ENCODE peak calls at places on chromosomes 1 and 21, in four cellular contexts. H, S, Z and T are unnamed samples.

GRCh38 chr1:183198463-183198862 is 12.4 kb downstream of the LAMC2 start:
- DNase-seq in H (no peak), S (no peak), Z (no peak), T (peak; percentile 24)

GRCh38 chr1:223726380-223727001 is 14.2 kb downstream of the CAPN2 start:
- DNase-seq in H (no peak), S (peak; percentile 91), Z (no peak), T (peak; percentile 87)

GRCh38 chr1:208216062-208216461 is 28.1 kb downstream of the PLXNA2 start:
- DNase-seq in H (no peak), S (no peak), Z (no peak), T (no peak)

GRCh38 chr1:155651861-155652661 is 36.5 kb downstream of the YY1AP1 start:
- DNase-seq in H (no peak), S (no peak), Z (no peak), T (no peak)

GRCh38 chr1:58802640-58803476 is 19.0 kb upstream of the JUN start:
- DNase-seq in H (no peak), S (no peak), Z (no peak), T (no peak)

GRCh38 chr1:10745383-10745782 is 51.1 kb downstream of the CASZ1 start:
- DNase-seq in H (no peak), S (no peak), Z (no peak), T (no peak)

GRCh38 chr1:202642619-202643291 is 67.5 kb downstream of the SYT2 start:
- DNase-seq in H (no peak), S (no peak), Z (no peak), T (no peak)

GRCh38 chr1:98176414-98176813 is 255.6 kb upstream of the DPYD start:
- DNase-seq in H (no peak), S (no peak), Z (no peak), T (no peak)

GRCh38 chr1:217921126-217921900 is 290.2 kb downstream of the SPATA17 start:
- DNase-seq in H (no peak), S (no peak), Z (no peak), T (no peak)

GRCh38 chr1:244450597-244451538 is 841 bp downstream of the ADSS2 start:
- DNase-seq in H (peak; percentile 36), S (peak; percentile 83), Z (no peak), T (peak; percentile 40)

GRCh38 chr1:112625696-112626095 is 6.1 kb downstream of the CAPZA1 start:
- DNase-seq in H (no peak), S (peak; percentile 86), Z (no peak), T (peak; percentile 3)

GRCh38 chr1:94713472-94714141 is 106.5 kb upstream of the SLC44A3 start:
- DNase-seq in H (peak; percentile 92), S (peak; percentile 16), Z (peak; percentile 74), T (peak; percentile 41)

GRCh38 chr1:224114787-224115175 is 870 bp downstream of the FBXO28 start:
- DNase-seq in H (no peak), S (no peak), Z (no peak), T (no peak)

GRCh38 chr1:79110749-79111148 is 104.2 kb upstream of the ADGRL4 start:
- DNase-seq in H (no peak), S (no peak), Z (no peak), T (no peak)

GRCh38 chr1:62625415-62625814 is 28.1 kb downstream of the ANGPTL3 start:
- DNase-seq in H (no peak), S (no peak), Z (no peak), T (no peak)

GRCh38 chr1:100606438-100606837 is 68.5 kb downstream of the GPR88 start:
- DNase-seq in H (no peak), S (peak; percentile 14), Z (no peak), T (no peak)

GRCh38 chr21:36027352-36027751 is 33.0 kb downstream of the SETD4 start:
- DNase-seq in H (no peak), S (peak; percentile 14), Z (no peak), T (no peak)
- TF ChIP-seq PHF8 in H (no peak), S (no peak), Z (no peak), T (no peak)

GRCh38 chr1:228850141-228851100 is 115.1 kb downstream of the RHOU start:
- DNase-seq in H (no peak), S (no peak), Z (no peak), T (peak; percentile 70)
- TF ChIP-seq PHF8 in H (no peak), S (no peak), Z (no peak), T (no peak)

DNA sequence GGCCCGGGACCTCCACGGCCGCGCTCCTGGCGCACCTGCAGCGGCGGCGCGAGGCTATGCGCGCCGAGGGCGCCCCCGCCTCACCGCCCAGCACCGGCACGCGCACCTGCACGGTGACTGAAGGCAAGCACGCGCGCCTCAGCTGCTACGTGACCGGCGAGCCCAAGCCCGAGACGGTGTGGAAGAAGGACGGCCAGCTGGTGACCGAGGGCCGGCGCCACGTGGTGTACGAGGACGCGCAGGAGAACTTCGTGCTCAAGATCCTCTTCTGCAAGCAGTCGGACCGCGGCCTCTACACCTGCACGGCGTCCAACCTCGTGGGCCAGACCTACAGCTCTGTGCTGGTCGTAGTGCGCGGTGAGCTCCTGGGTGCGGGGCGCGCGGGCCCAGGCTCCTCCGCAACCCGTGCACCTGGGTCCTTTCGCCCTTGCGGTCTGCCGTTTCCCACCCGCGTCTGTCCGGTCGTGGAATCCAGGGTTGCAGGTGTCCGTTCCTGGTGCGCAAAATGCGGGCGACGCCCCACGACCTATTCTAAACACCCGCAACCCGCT is 4.6 kb downstream of the OBSCN start:
- DNase-seq in H (no peak), S (no peak), Z (no peak), T (no peak)
- TF ChIP-seq PHF8 in H (no peak), S (no peak), Z (no peak), T (no peak)

GRCh38 chr1:212526111-212526491 is 82.5 kb upstream of the ATF3 start:
- DNase-seq in H (no peak), S (no peak), Z (no peak), T (no peak)

GRCh38 chr1:212531267-212531666 is 77.3 kb upstream of the ATF3 start:
- DNase-seq in H (no peak), S (no peak), Z (no peak), T (no peak)

GRCh38 chr1:212531796-212532195 is 76.8 kb upstream of the ATF3 start:
- DNase-seq in H (no peak), S (no peak), Z (no peak), T (no peak)

GRCh38 chr1:212528501-212528900 is 80.1 kb upstream of the ATF3 start:
- DNase-seq in H (no peak), S (no peak), Z (no peak), T (no peak)

DNA sequence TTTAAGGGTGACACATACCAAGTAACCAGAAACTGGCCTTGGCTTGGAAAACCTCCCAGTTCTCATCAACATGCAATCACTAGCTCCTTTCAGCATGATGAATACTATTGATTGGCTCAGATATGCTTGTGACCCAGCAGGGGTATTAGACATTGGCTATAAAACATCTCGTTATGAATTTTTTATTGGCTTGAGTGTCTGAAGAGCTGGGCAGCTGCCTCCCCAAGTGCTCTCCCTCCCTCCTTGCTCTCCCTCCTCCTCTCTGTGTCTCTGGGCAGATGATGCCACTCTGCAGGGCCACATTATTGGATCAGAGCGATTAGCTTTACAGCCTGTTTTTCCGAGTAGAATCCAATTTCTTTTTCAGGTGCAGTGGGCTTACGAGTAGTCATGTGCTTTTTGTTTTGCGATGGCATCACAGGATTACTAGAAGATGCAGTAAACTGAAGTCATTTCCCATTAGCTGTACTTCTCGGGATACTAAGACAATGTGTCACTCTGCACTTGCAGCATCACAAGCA is 79.3 kb upstream of the ATF3 start:
- DNase-seq in H (no peak), S (no peak), Z (no peak), T (no peak)
- TF ChIP-seq PHF8 in H (no peak), S (no peak), Z (no peak), T (no peak)

DNA sequence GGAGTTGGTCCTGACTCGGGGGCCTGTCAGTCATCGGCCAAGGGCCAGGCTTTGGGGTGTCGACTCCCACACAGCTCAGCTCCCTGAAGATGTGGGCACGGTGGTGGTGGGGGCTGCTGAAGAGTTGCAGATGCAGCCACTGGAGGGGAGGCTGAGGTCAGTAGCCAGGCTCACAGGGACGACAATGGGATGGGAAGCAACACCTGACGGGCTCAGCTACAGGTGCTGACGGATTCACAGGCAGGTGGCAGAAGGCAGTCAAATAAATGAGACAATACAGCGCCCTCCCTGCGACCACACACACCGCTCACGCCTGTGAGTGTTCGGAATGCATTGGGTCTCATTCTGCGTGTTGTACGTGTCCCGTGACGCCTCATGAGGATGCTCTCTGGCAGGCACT is 37.0 kb upstream of the ACTL8 start:
- DNase-seq in H (no peak), S (no peak), Z (no peak), T (no peak)
- TF ChIP-seq PHF8 in H (no peak), S (no peak), Z (no peak), T (no peak)

GRCh38 chr1:18876210-18876609 is 16.8 kb upstream of the TAS1R2 start:
- DNase-seq in H (no peak), S (no peak), Z (no peak), T (no peak)

GRCh38 chr1:18874036-18874435 is 14.6 kb upstream of the TAS1R2 start:
- DNase-seq in H (no peak), S (no peak), Z (no peak), T (no peak)

GRCh38 chr1:18875796-18876128 is 16.3 kb upstream of the TAS1R2 start:
- DNase-seq in H (no peak), S (no peak), Z (no peak), T (no peak)

GRCh38 chr1:18875107-18875795 is 15.8 kb upstream of the TAS1R2 start:
- DNase-seq in H (peak; percentile 65), S (peak; percentile 92), Z (peak; percentile 74), T (peak; percentile 87)

DNA sequence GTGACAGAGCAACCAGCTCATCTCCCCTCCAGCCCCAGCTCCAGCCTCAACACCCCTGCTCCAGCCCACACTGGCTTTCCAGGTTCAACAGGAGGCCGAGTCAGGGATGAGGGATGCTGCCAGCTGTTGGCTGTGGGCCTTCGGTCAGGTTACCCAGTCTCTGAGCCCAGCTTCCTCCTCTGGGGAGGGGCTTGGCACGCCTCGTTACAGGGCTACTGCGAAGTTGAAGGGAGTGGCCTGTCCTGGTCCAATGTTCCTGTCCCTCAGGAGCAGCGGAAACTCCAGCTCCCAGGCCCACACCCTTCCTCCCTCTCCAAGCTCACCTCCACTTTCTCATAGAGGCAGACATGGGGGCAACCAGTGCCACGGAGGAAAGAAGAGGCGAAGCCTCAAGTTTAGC is 15.1 kb upstream of the TAS1R2 start:
- DNase-seq in H (no peak), S (no peak), Z (no peak), T (no peak)
- TF ChIP-seq PHF8 in H (no peak), S (no peak), Z (no peak), T (no peak)

DNA sequence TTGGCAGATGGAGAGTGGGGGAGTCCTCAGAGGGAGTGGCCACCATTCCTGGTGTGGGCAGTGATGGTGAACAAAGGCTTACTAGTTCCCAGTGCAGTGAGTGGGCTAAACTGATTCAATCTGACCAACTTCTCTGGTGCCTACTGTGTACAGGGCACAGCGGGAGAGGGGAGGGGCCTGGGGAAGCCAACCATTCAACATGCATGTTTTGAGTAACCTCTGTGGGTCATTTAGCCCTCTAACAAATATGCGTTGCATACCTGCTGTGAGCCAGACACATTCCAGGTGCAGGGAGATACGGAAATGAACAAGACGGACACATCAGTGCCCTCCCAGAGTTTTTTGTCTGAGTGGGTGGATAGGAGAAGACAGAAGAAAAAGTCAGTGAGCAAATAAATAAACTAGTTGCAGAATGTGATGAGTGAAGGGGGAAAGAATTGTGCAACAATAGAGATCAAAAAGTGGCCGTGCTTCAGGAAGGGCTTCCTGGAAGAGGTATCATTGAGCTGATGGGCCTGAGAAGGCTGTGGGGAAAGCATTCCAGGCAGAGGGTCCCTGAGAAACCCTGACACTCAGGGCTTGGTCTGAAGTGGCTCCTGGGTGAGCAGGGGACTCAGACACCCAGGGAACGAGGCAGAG is 78.8 kb downstream of the EPHB2 start:
- DNase-seq in H (no peak), S (no peak), Z (no peak), T (no peak)
- TF ChIP-seq PHF8 in H (no peak), S (no peak), Z (no peak), T (no peak)